ENCODE peak calls at places on chromosomes 4 and X, in seven cellular contexts. One of them, this sample, is unnamed.

GRCh38 chr4:78556655-78557054 is 5.1 kb downstream of the ANXA3 start:
- DNase-seq in mesothelial cell of epicardium: no peak
- DNase-seq in stomach: no peak
- DNase-seq in GM20000: no peak
- DNase-seq in breast epithelium: no peak
- DNase-seq in CD8-positive, alpha-beta T cell: no peak
- DNase-seq in bronchial epithelial cell: peak
- DNase-seq in this sample: no peak

GRCh38 chr4:76272091-76272490 is 20.6 kb downstream of the FAM47E start:
- DNase-seq in mesothelial cell of epicardium: no peak
- DNase-seq in stomach: no peak
- DNase-seq in GM20000: no peak
- DNase-seq in breast epithelium: no peak
- DNase-seq in CD8-positive, alpha-beta T cell: no peak
- DNase-seq in bronchial epithelial cell: no peak
- DNase-seq in this sample: no peak

GRCh38 chr4:8114456-8115202 is 44.0 kb downstream of the ABLIM2 start:
- DNase-seq in mesothelial cell of epicardium: no peak
- DNase-seq in stomach: no peak
- DNase-seq in GM20000: no peak
- DNase-seq in breast epithelium: no peak
- DNase-seq in CD8-positive, alpha-beta T cell: no peak
- DNase-seq in bronchial epithelial cell: no peak
- DNase-seq in this sample: no peak

GRCh38 chr4:125316391-125316780 is 1.6 kb downstream of the FAT4 start:
- DNase-seq in mesothelial cell of epicardium: peak
- DNase-seq in stomach: peak
- DNase-seq in GM20000: peak
- DNase-seq in breast epithelium: no peak
- DNase-seq in CD8-positive, alpha-beta T cell: no peak
- DNase-seq in bronchial epithelial cell: peak
- DNase-seq in this sample: peak

GRCh38 chr4:26331380-26331945 is 10.6 kb downstream of the RBPJ start:
- DNase-seq in mesothelial cell of epicardium: no peak
- DNase-seq in stomach: no peak
- DNase-seq in GM20000: no peak
- DNase-seq in breast epithelium: no peak
- DNase-seq in CD8-positive, alpha-beta T cell: no peak
- DNase-seq in bronchial epithelial cell: no peak
- DNase-seq in this sample: no peak

GRCh38 chr4:36651253-36651652 is 369.8 kb downstream of the DTHD1 start:
- DNase-seq in mesothelial cell of epicardium: no peak
- DNase-seq in stomach: no peak
- DNase-seq in GM20000: peak
- DNase-seq in breast epithelium: no peak
- DNase-seq in CD8-positive, alpha-beta T cell: no peak
- DNase-seq in bronchial epithelial cell: peak
- DNase-seq in this sample: no peak

GRCh38 chrX:129606918-129607317 is 47.8 kb downstream of the APLN start:
- DNase-seq in mesothelial cell of epicardium: peak
- DNase-seq in stomach: peak
- DNase-seq in GM20000: peak
- DNase-seq in breast epithelium: no peak
- DNase-seq in CD8-positive, alpha-beta T cell: peak
- DNase-seq in bronchial epithelial cell: peak
- DNase-seq in this sample: no peak

GRCh38 chrX:68183612-68184214 is 249.6 kb downstream of the OPHN1 start:
- DNase-seq in mesothelial cell of epicardium: no peak
- DNase-seq in stomach: no peak
- DNase-seq in GM20000: no peak
- DNase-seq in breast epithelium: no peak
- DNase-seq in CD8-positive, alpha-beta T cell: no peak
- DNase-seq in bronchial epithelial cell: peak
- DNase-seq in this sample: no peak

GRCh38 chr4:151012836-151013235 is 2.2 kb downstream of the LRBA start:
- DNase-seq in mesothelial cell of epicardium: no peak
- DNase-seq in stomach: peak
- DNase-seq in GM20000: no peak
- DNase-seq in breast epithelium: no peak
- DNase-seq in CD8-positive, alpha-beta T cell: peak
- DNase-seq in bronchial epithelial cell: peak
- DNase-seq in this sample: no peak

GRCh38 chr4:104486702-104487101 is 8.0 kb downstream of the CXXC4 start:
- DNase-seq in mesothelial cell of epicardium: no peak
- DNase-seq in stomach: no peak
- DNase-seq in GM20000: no peak
- DNase-seq in breast epithelium: no peak
- DNase-seq in CD8-positive, alpha-beta T cell: no peak
- DNase-seq in bronchial epithelial cell: no peak
- DNase-seq in this sample: no peak

GRCh38 chr4:29085748-29086147 is 1634.4 kb upstream of the PCDH7 start:
- DNase-seq in mesothelial cell of epicardium: no peak
- DNase-seq in stomach: no peak
- DNase-seq in GM20000: no peak
- DNase-seq in breast epithelium: no peak
- DNase-seq in CD8-positive, alpha-beta T cell: no peak
- DNase-seq in bronchial epithelial cell: no peak
- DNase-seq in this sample: no peak

GRCh38 chrX:48505481-48505880 is 3.3 kb upstream of the PORCN start:
- DNase-seq in mesothelial cell of epicardium: no peak
- DNase-seq in stomach: no peak
- DNase-seq in GM20000: no peak
- DNase-seq in breast epithelium: no peak
- DNase-seq in CD8-positive, alpha-beta T cell: no peak
- DNase-seq in bronchial epithelial cell: no peak
- DNase-seq in this sample: no peak

GRCh38 chrX:110442631-110443030 is 84.0 kb downstream of the RTL9 start:
- DNase-seq in mesothelial cell of epicardium: no peak
- DNase-seq in stomach: no peak
- DNase-seq in GM20000: peak
- DNase-seq in breast epithelium: no peak
- DNase-seq in CD8-positive, alpha-beta T cell: no peak
- DNase-seq in bronchial epithelial cell: peak
- DNase-seq in this sample: no peak

GRCh38 chrX:93259029-93259428 is 414.3 kb downstream of the NAP1L3 start:
- DNase-seq in mesothelial cell of epicardium: no peak
- DNase-seq in stomach: no peak
- DNase-seq in GM20000: no peak
- DNase-seq in breast epithelium: no peak
- DNase-seq in CD8-positive, alpha-beta T cell: no peak
- DNase-seq in bronchial epithelial cell: no peak
- DNase-seq in this sample: no peak

GRCh38 chrX:96432647-96433046 is 252.0 kb upstream of the DIAPH2 start:
- DNase-seq in mesothelial cell of epicardium: no peak
- DNase-seq in stomach: no peak
- DNase-seq in GM20000: no peak
- DNase-seq in breast epithelium: no peak
- DNase-seq in CD8-positive, alpha-beta T cell: no peak
- DNase-seq in bronchial epithelial cell: no peak
- DNase-seq in this sample: no peak

GRCh38 chr4:16225139-16225538 is 1.1 kb downstream of the TAPT1 start:
- DNase-seq in mesothelial cell of epicardium: no peak
- DNase-seq in stomach: no peak
- DNase-seq in GM20000: peak
- DNase-seq in breast epithelium: no peak
- DNase-seq in CD8-positive, alpha-beta T cell: no peak
- DNase-seq in bronchial epithelial cell: peak
- DNase-seq in this sample: no peak

GRCh38 chrX:149510386-149510785 is 5.3 kb upstream of the IDS start:
- DNase-seq in mesothelial cell of epicardium: no peak
- DNase-seq in stomach: no peak
- DNase-seq in GM20000: no peak
- DNase-seq in breast epithelium: no peak
- DNase-seq in CD8-positive, alpha-beta T cell: no peak
- DNase-seq in bronchial epithelial cell: peak
- DNase-seq in this sample: no peak
- TF ChIP-seq CTCF in mesothelial cell of epicardium: no peak
- TF ChIP-seq CTCF in stomach: no peak
- TF ChIP-seq CTCF in GM20000: no peak
- TF ChIP-seq CTCF in breast epithelium: no peak
- TF ChIP-seq CTCF in CD8-positive, alpha-beta T cell: no peak
- TF ChIP-seq CTCF in bronchial epithelial cell: peak
- TF ChIP-seq CTCF in this sample: peak

GRCh38 chr4:38046735-38047487 is 86.7 kb downstream of the PTTG2 start:
- DNase-seq in mesothelial cell of epicardium: no peak
- DNase-seq in stomach: no peak
- DNase-seq in GM20000: no peak
- DNase-seq in breast epithelium: no peak
- DNase-seq in CD8-positive, alpha-beta T cell: no peak
- DNase-seq in bronchial epithelial cell: no peak
- DNase-seq in this sample: no peak
- TF ChIP-seq CTCF in mesothelial cell of epicardium: no peak
- TF ChIP-seq CTCF in stomach: no peak
- TF ChIP-seq CTCF in GM20000: no peak
- TF ChIP-seq CTCF in breast epithelium: no peak
- TF ChIP-seq CTCF in CD8-positive, alpha-beta T cell: no peak
- TF ChIP-seq CTCF in bronchial epithelial cell: no peak
- TF ChIP-seq CTCF in this sample: no peak

GRCh38 chr4:177052211-177052725 is 257.4 kb upstream of the NEIL3 start:
- DNase-seq in mesothelial cell of epicardium: no peak
- DNase-seq in stomach: no peak
- DNase-seq in GM20000: no peak
- DNase-seq in breast epithelium: no peak
- DNase-seq in CD8-positive, alpha-beta T cell: no peak
- DNase-seq in bronchial epithelial cell: no peak
- DNase-seq in this sample: no peak

GRCh38 chr4:177047070-177047850 is 254.5 kb upstream of the VEGFC start:
- DNase-seq in mesothelial cell of epicardium: peak
- DNase-seq in stomach: peak
- DNase-seq in GM20000: peak
- DNase-seq in breast epithelium: peak
- DNase-seq in CD8-positive, alpha-beta T cell: peak
- DNase-seq in bronchial epithelial cell: peak
- DNase-seq in this sample: peak

GRCh38 chr4:177047851-177048174 is 255.1 kb upstream of the VEGFC start:
- DNase-seq in mesothelial cell of epicardium: no peak
- DNase-seq in stomach: no peak
- DNase-seq in GM20000: no peak
- DNase-seq in breast epithelium: no peak
- DNase-seq in CD8-positive, alpha-beta T cell: no peak
- DNase-seq in bronchial epithelial cell: peak
- DNase-seq in this sample: no peak

GRCh38 chr4:177057191-177057590 is 252.5 kb upstream of the NEIL3 start:
- DNase-seq in mesothelial cell of epicardium: no peak
- DNase-seq in stomach: no peak
- DNase-seq in GM20000: no peak
- DNase-seq in breast epithelium: no peak
- DNase-seq in CD8-positive, alpha-beta T cell: no peak
- DNase-seq in bronchial epithelial cell: no peak
- DNase-seq in this sample: no peak

DNA sequence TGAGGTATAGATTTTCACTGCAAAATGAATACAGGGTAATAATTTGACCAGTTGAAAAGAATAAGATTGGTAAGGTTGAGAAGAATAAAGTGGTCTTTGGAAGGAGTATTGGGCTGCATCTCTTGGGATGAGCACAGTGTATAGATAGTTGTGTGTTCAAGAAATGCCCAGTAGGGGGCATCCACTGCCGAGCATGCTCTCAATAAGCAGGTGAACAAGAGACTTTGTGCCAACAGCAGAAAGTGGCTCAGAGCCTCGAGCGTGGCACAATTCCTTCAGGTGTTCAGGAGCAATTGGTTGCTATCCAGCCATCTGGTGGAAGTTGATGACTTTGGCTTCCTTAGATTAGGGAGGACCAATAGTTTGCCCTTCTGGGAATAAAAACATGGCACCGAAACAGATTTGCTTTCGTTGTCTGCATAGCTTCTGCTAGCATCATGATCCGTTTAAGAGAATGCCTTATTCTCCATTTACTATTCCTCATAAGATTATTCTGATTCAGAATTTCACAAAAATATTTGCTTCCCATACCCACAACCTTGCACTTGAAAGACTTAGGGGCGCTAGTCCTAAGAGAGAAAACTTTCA is 258.1 kb upstream of the NEIL3 start:
- DNase-seq in mesothelial cell of epicardium: no peak
- DNase-seq in stomach: no peak
- DNase-seq in GM20000: peak
- DNase-seq in breast epithelium: no peak
- DNase-seq in CD8-positive, alpha-beta T cell: no peak
- DNase-seq in bronchial epithelial cell: peak
- DNase-seq in this sample: no peak
- TF ChIP-seq CTCF in mesothelial cell of epicardium: peak
- TF ChIP-seq CTCF in stomach: no peak
- TF ChIP-seq CTCF in GM20000: peak
- TF ChIP-seq CTCF in breast epithelium: no peak
- TF ChIP-seq CTCF in CD8-positive, alpha-beta T cell: no peak
- TF ChIP-seq CTCF in bronchial epithelial cell: peak
- TF ChIP-seq CTCF in this sample: peak

GRCh38 chr4:162839814-162840213 is 326.9 kb downstream of the NAF1 start:
- DNase-seq in mesothelial cell of epicardium: no peak
- DNase-seq in stomach: no peak
- DNase-seq in GM20000: no peak
- DNase-seq in breast epithelium: no peak
- DNase-seq in CD8-positive, alpha-beta T cell: no peak
- DNase-seq in bronchial epithelial cell: no peak
- DNase-seq in this sample: no peak
- TF ChIP-seq CTCF in mesothelial cell of epicardium: no peak
- TF ChIP-seq CTCF in stomach: no peak
- TF ChIP-seq CTCF in GM20000: no peak
- TF ChIP-seq CTCF in breast epithelium: no peak
- TF ChIP-seq CTCF in CD8-positive, alpha-beta T cell: no peak
- TF ChIP-seq CTCF in bronchial epithelial cell: no peak
- TF ChIP-seq CTCF in this sample: peak

DNA sequence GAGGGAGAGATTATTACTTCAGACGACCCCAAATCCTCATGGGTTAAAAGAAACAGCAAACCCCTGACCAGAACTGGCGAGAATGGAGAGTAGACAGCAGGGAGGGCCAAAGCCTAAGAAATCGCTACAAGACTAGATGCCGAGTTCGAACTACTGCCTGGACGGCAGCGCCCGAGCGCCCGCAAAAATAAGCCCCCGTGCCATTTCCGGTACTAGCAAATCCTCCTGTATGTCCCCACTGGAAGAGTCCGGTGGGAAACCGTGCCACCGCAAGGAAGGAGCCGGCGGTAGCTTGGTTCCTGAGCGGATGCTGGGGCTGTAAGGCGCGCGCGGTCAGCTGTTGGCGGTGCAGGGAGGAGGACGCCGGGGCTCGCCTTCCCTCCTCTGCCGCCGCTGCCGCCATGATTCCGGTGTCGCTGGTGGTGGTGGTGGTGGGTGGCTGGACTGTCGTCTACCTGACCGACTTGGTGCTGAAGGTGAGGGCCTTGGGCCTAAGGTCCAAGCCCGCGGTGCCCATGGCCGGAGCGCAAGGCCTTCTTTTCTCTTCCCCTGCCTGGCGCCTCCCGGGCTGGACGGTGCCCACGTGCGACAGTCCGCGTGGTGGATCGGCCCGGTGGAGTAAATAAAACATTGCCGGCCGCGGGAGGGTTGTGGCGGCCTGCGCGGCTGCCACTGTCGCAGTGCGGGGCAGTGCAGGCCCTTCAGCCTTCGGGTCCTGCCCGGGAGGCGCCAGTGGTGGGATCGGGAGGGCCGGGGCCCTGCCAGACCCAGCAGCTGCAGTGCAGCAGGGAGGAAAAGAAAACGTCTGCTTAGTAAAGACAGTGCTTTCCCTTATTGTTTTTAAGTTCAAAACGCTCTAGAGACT is at the start of gene MBTPS2:
- DNase-seq in mesothelial cell of epicardium: peak
- DNase-seq in stomach: peak
- DNase-seq in GM20000: peak
- DNase-seq in breast epithelium: peak
- DNase-seq in CD8-positive, alpha-beta T cell: peak
- DNase-seq in bronchial epithelial cell: peak
- DNase-seq in this sample: peak
- TF ChIP-seq CTCF in mesothelial cell of epicardium: no peak
- TF ChIP-seq CTCF in stomach: no peak
- TF ChIP-seq CTCF in GM20000: peak
- TF ChIP-seq CTCF in breast epithelium: no peak
- TF ChIP-seq CTCF in CD8-positive, alpha-beta T cell: no peak
- TF ChIP-seq CTCF in bronchial epithelial cell: peak
- TF ChIP-seq CTCF in this sample: peak